ENCODE peak calls at places on chromosomes 2 and 18, in seven cellular contexts. U, I, B, P, Q, S and A are unnamed samples.
A peak's percentile ranks its signal among the peaks of the same experiment; 100 is the strongest.

GRCh38 chr2:223797811-223798721 is 39.3 kb downstream of the AP1S3 start:
- DNase-seq in I (peak; percentile 81), P (no peak), Q (peak; percentile 59), B (no peak), S (peak; percentile 17), U (peak; percentile 56), A (no peak)

GRCh38 chr2:50606860-50607259 is 425.1 kb downstream of the NRXN1 start:
- DNase-seq in B (no peak), I (no peak), S (no peak), U (no peak), Q (no peak), P (no peak), A (no peak)

GRCh38 chr2:62512385-62512784 is 6.4 kb upstream of the TMEM17 start:
- DNase-seq in I (no peak), P (no peak), B (no peak), S (no peak), U (no peak), Q (no peak), A (no peak)

GRCh38 chr2:29528371-29528770 is 393.0 kb downstream of the ALK start:
- DNase-seq in I (no peak), S (no peak), U (no peak), Q (no peak), B (no peak), P (no peak), A (no peak)

GRCh38 chr18:78901923-78902794 is 77.5 kb upstream of the SALL3 start:
- DNase-seq in S (no peak), Q (no peak), U (no peak), P (no peak), B (no peak), I (no peak), A (no peak)

GRCh38 chr2:111205774-111206173 is 85.1 kb downstream of the BCL2L11 start:
- DNase-seq in Q (no peak), P (no peak), I (no peak), S (no peak), U (no peak), B (no peak), A (no peak)

GRCh38 chr18:46672062-46672970 is 15.3 kb upstream of the LOXHD1 start:
- DNase-seq in P (no peak), S (no peak), Q (no peak), U (no peak), B (peak; percentile 72), I (peak; percentile 58), A (no peak)

GRCh38 chr18:48711651-48712486 is 173.0 kb downstream of the CTIF start:
- DNase-seq in S (peak; percentile 50), P (peak; percentile 21), Q (peak; percentile 13), I (peak; percentile 41), U (no peak), B (peak; percentile 60), A (no peak)

GRCh38 chr2:172409042-172409441 is 18.3 kb upstream of the ITGA6 start:
- DNase-seq in I (no peak), S (no peak), U (peak; percentile 54), B (no peak), Q (no peak), P (no peak), A (no peak)

GRCh38 chr2:235642446-235643107 is 148.7 kb downstream of the AGAP1 start:
- DNase-seq in P (no peak), Q (no peak), I (peak; percentile 79), B (no peak), S (no peak), U (peak; percentile 42), A (no peak)

GRCh38 chr2:240278661-240279060 is 138.2 kb upstream of the OTOS start:
- DNase-seq in U (no peak), S (no peak), B (no peak), P (no peak), Q (no peak), I (peak; percentile 59), A (no peak)

GRCh38 chr2:240277073-240277806 is 136.8 kb upstream of the OTOS start:
- DNase-seq in U (peak; percentile 69), Q (no peak), I (peak; percentile 65), B (no peak), S (no peak), P (no peak), A (no peak)

GRCh38 chr2:240271716-240272341 is 131.4 kb upstream of the OTOS start:
- DNase-seq in B (no peak), P (no peak), U (no peak), Q (no peak), I (no peak), S (no peak), A (no peak)

GRCh38 chr2:240277807-240278522 is 137.5 kb upstream of the OTOS start:
- DNase-seq in S (no peak), Q (no peak), U (no peak), I (no peak), P (no peak), B (no peak), A (no peak)

DNA sequence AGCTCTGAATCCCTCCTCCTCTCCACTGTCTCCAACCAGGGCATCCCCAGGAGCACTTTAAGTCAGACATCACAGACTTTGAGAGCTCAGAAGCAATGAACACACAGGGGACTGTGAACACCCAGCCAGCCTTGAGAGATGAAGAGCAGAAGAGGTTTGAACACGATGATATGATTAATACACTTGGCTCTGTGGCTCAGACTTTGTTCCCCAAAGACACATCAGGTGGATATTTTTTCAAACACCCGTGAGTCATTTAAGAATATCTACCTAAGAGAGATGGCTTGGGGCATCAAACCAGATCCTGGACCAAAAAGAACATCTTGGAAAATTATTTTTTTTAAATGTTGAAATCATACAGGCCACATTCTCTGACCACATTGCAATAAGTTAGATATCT is 134.9 kb upstream of the OTOS start:
- DNase-seq in U (peak; percentile 54), I (no peak), P (no peak), B (no peak), S (no peak), Q (no peak), A (no peak)
- H3K9ac ChIP-seq in U (no peak overlapping the region), I (no peak overlapping the region), P (no peak overlapping the region), B (no peak overlapping the region), S (no peak overlapping the region), Q (no peak overlapping the region), A (no peak overlapping the region)

GRCh38 chr2:238846503-238847431 is 1.1 kb upstream of the TWIST2 start:
- DNase-seq in S (no peak), Q (no peak), I (peak; percentile 64), U (no peak), B (no peak), P (no peak), A (no peak)

GRCh38 chr2:238848941-238849853 is 1.3 kb downstream of the TWIST2 start:
- DNase-seq in I (peak; percentile 52), U (peak; percentile 49), B (no peak), S (no peak), P (no peak), Q (no peak), A (no peak)

GRCh38 chr2:238847432-238847801 is 468 bp upstream of the TWIST2 start:
- DNase-seq in I (no peak), Q (no peak), B (no peak), P (no peak), S (no peak), U (no peak), A (no peak)

GRCh38 chr2:238848566-238848940 is 668 bp downstream of the TWIST2 start:
- DNase-seq in P (no peak), Q (no peak), U (no peak), S (no peak), I (no peak), B (no peak), A (no peak)

GRCh38 chr2:238847841-238848565 is at the start of gene TWIST2:
- DNase-seq in P (no peak), S (no peak), I (peak; percentile 95), U (peak; percentile 78), B (no peak), Q (no peak), A (no peak)
- H3K79me2 ChIP-seq in P (no peaks in the 10 kb centered on the region), S (no peaks in the 10 kb centered on the region), I (peaks cover 63% of the 10 kb centered on the region), U (peaks cover 45% of the 10 kb centered on the region), B (no peaks in the 10 kb centered on the region), Q (no peaks in the 10 kb centered on the region), A (peaks cover 6% of the 10 kb centered on the region)

GRCh38 chr2:38374978-38375377 is 2.1 kb downstream of the ATL2 start:
- DNase-seq in P (no peak), U (peak; percentile 37), Q (no peak), S (peak; percentile 40), B (no peak), I (no peak), A (no peak)
- H3K9ac ChIP-seq in P (no peak overlapping the region), U (peak overlapping the region; percentile 96), Q (peak overlapping the region; percentile 99), S (peak overlapping the region; percentile 96), B (no peak overlapping the region), I (no peak overlapping the region), A (peak overlapping the region; percentile 96)

GRCh38 chr2:68974251-68974650 is at the start of gene GKN1:
- DNase-seq in I (peak; percentile 49), U (peak; percentile 26), B (no peak), Q (no peak), S (no peak), P (no peak), A (no peak)

GRCh38 chr2:68978098-68978497 is 3.7 kb downstream of the GKN1 start:
- DNase-seq in I (no peak), U (no peak), P (no peak), B (no peak), Q (no peak), S (no peak), A (no peak)

GRCh38 chr2:68977453-68977852 is 3.0 kb downstream of the GKN1 start:
- DNase-seq in S (no peak), U (no peak), I (no peak), B (no peak), P (no peak), Q (no peak), A (no peak)

GRCh38 chr2:68974946-68975665 is 670 bp downstream of the GKN1 start:
- DNase-seq in I (no peak), P (no peak), B (no peak), S (no peak), Q (no peak), U (no peak), A (no peak)

DNA sequence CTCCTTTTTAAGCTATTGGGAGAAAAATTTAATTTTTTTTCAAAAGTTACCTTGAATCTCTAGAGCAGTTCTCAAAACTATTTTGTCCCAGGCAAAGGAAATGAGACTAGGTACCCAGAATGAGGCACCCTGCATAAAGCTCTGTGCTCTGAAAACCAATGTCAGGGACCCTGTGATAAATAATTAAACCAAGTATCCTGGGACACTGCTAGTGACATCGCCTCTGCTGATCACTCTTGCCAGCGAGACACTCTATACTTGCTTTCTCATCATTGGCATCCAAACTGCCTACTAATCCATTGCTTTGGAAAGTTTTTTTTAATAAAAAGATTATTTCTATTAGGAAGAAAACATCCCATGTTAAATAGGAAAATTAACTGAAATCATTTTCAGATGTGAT is 1.4 kb downstream of the GKN1 start:
- DNase-seq in U (no peak), Q (no peak), B (no peak), I (no peak), S (no peak), P (no peak), A (no peak)
- H3K79me2 ChIP-seq in U (no peaks in the 10 kb centered on the region), Q (no peaks in the 10 kb centered on the region), B (no peaks in the 10 kb centered on the region), I (no peaks in the 10 kb centered on the region), S (no peaks in the 10 kb centered on the region), P (no peaks in the 10 kb centered on the region), A (no peaks in the 10 kb centered on the region)

DNA sequence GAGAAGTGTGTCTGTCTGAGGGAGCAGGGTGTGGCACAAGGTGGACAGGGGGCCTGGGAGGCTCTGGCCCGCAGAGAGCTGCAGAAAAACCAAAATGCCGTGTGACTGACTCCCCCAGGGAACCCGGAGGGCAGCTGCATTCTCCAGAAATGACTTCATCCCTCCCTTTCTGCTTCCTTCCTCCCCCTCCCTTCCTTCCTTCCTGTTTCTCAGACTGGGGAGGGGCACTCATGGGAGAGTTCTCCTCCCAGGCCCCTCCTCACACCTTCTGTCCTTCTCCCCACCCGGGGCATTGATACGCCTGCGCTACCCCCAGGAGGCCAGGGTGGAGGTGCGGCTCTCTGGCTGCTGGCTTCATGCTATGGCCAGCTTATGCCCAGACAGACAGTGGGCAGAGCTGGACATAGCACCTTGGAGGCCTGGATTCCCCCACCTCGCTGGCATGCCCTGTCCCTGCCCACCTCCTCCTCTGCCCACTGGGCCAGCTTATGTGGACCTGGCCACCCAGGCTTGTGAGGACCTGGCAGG is 8.2 kb upstream of the GPR17 start:
- DNase-seq in I (peak; percentile 82), Q (no peak), P (peak; percentile 13), B (no peak), U (peak; percentile 50), S (peak; percentile 55), A (peak; percentile 75)
- H3K9ac ChIP-seq in I (peak overlapping the region; percentile 16), Q (no peak overlapping the region), P (peak overlapping the region; percentile 15), B (no peak overlapping the region), U (no peak overlapping the region), S (no peak overlapping the region), A (no peak overlapping the region)